ENCODE peak calls at places on chromosomes 13 and 19, in seven cellular contexts. H is effector memory CD4-positive, alpha-beta T cell; F is stomach; R is BE2C; E is neural progenitor cell; K is GM23338; X is SJSA1. N is an unnamed sample. For H3K4me1, the result is how much of the 10 kb centered on the place peaks cover.

GRCh38 chr19:13376537-13376936 is 129.7 kb downstream of the CACNA1A start:
- DNase-seq in H (no peak), F (no peak), R (no peak), E (no peak), K (no peak), X (no peak), N (no peak)

GRCh38 chr19:18436651-18437478 is 1.1 kb downstream of the ISYNA1 start:
- DNase-seq in H (peak), F (peak), R (peak), E (peak), K (peak), X (peak), N (peak)

GRCh38 chr19:35030257-35031071 is at the start of gene SCN1B:
- DNase-seq in H (peak), F (peak), R (peak), E (peak), K (peak), X (peak), N (peak)

GRCh38 chr13:57045816-57046691 is 94.7 kb upstream of the PRR20A start:
- DNase-seq in H (no peak), F (no peak), R (no peak), E (peak), K (no peak), X (no peak), N (no peak)

GRCh38 chr19:49931293-49932040 is 2.2 kb upstream of the NUP62 start:
- DNase-seq in H (no peak), F (no peak), R (no peak), E (no peak), K (no peak), X (no peak), N (no peak)

GRCh38 chr13:32318072-32318471 is 2.8 kb downstream of the BRCA2 start:
- DNase-seq in H (no peak), F (no peak), R (no peak), E (no peak), K (no peak), X (no peak), N (no peak)

GRCh38 chr19:17830567-17831418 is 9.5 kb upstream of the INSL3 start:
- DNase-seq in H (peak), F (peak), R (peak), E (peak), K (peak), X (no peak), N (peak)

GRCh38 chr19:54141356-54141755 is 3.8 kb downstream of the CNOT3 start:
- DNase-seq in H (no peak), F (no peak), R (no peak), E (no peak), K (no peak), X (no peak), N (no peak)

GRCh38 chr19:5947435-5947834 is 30.5 kb downstream of the RANBP3 start:
- DNase-seq in H (no peak), F (peak), R (no peak), E (no peak), K (no peak), X (no peak), N (peak)

GRCh38 chr19:29871143-29871542 is 59.4 kb downstream of the CCNE1 start:
- DNase-seq in H (no peak), F (no peak), R (no peak), E (no peak), K (no peak), X (no peak), N (no peak)

GRCh38 chr13:52359534-52359933 is 46.4 kb downstream of the THSD1 start:
- DNase-seq in H (no peak), F (no peak), R (no peak), E (no peak), K (no peak), X (no peak), N (no peak)

GRCh38 chr19:18153555-18154134 is 682 bp downstream of the PIK3R2 start:
- DNase-seq in H (no peak), F (no peak), R (no peak), E (peak), K (peak), X (no peak), N (no peak)

GRCh38 chr19:38792250-38793111 is 3.5 kb downstream of the LGALS7B start:
- DNase-seq in H (no peak), F (peak), R (no peak), E (no peak), K (peak), X (no peak), N (no peak)

GRCh38 chr13:19592657-19593175 is 31.4 kb upstream of the TPTE2 start:
- DNase-seq in H (no peak), F (no peak), R (no peak), E (no peak), K (no peak), X (no peak), N (no peak)

GRCh38 chr13:19601749-19602725 is 31.4 kb upstream of the MPHOSPH8 start:
- DNase-seq in H (no peak), F (peak), R (peak), E (peak), K (peak), X (peak), N (peak)

GRCh38 chr13:19596960-19597361 is 35.6 kb upstream of the TPTE2 start:
- DNase-seq in H (no peak), F (no peak), R (no peak), E (no peak), K (no peak), X (peak), N (peak)

GRCh38 chr13:19596086-19596485 is 34.8 kb upstream of the TPTE2 start:
- DNase-seq in H (no peak), F (no peak), R (no peak), E (no peak), K (no peak), X (no peak), N (no peak)

DNA sequence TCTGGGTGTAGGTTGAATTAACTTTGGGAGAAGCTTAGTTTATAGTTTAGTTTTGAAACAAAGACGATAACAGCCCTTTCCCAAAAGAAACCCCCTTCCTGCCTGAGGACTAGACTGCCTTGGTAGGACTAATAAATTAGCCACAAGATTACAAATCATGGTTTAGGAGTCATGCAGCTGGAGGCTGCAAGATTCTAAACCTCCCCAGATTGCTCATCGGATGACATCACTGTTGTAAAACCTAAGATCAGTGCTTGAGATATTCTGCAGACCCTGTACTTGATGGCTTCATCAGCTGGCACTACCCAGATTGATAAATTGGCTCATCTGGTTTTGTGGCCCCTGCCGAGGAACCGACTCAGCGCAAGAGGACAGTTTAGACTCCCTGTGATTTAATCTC is 35.9 kb upstream of the MPHOSPH8 start:
- DNase-seq in H (no peak), F (no peak), R (no peak), E (no peak), K (no peak), X (no peak), N (peak)
- H3K4me1 ChIP-seq in H (under half), F (under half), R (under half), E (under half), K (under half), X (under half), N (under half)

DNA sequence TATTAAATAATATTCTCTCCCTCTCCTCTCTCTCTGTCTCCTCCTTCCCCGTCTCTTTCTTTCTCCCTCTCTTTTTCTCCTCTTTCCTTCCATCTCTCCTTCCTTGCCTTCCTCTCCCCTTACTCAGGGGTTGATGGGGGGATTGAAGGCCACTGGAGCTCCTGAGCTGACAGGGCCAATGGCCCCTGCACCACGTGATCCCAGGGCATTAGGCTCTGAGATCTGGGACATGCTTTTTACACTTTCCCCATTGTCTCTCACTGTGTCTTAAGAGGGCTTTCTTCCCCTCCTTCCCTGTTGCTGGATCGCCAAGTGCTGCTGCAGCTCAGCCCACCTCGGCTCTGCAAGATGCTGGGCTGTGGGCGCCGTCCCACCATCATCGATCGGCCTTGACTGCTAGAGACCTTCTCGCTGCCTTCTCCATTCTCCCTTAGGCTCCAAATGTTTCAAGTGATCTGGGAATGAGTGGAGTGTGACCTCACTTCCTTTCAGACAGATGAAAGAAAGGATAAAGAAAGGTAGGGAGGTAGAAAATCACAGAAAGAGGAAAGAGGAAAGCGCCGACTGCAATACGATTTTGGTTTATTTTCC is 42.2 kb downstream of the COL4A1 start:
- DNase-seq in H (no peak), F (no peak), R (no peak), E (peak), K (no peak), X (no peak), N (no peak)
- H3K4me1 ChIP-seq in H (under half), F (half or more), R (under half), E (half or more), K (under half), X (half or more), N (under half)

GRCh38 chr19:10809693-10810285 is 26.2 kb downstream of the TMED1 start:
- DNase-seq in H (no peak), F (no peak), R (no peak), E (no peak), K (no peak), X (no peak), N (no peak)
- H3K4me1 ChIP-seq in H (under half), F (under half), R (under half), E (under half), K (under half), X (under half), N (under half)

DNA sequence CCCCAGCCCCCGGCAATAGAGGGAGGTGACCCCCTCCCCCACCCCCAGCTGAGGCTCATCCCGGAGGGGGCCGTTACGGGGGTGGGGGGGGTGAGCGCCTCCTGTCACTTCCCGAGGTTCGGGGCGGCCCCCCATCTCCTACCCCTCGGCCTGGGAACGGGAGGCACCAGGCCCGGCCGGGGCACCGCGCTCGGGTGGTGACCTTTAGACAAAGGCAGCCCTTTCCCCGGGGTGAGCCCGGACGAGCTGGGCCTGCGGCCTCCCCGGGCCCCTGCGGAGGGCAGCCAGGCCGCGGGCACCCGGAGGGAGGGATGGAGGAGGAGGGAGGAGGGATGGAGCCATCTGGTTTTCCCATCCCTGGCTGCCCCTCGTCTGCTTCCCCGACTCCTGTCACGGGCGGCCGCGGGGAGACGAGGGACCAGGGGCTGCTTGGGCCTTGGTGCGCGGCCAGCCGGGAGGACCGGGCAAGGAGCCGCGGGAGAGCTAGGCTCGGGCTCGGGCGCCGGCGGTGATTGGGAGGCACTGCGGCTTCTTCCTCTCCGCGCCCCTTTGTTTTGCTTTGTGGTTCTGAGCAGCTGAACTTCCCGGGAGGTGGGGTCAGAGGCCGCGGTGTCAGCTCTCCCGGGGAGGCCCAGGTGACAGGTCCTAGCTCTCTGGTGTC is 1.1 kb downstream of the BICRA start:
- DNase-seq in H (peak), F (peak), R (peak), E (peak), K (peak), X (peak), N (peak)
- H3K4me1 ChIP-seq in H (under half), F (half or more), R (under half), E (under half), K (under half), X (under half), N (under half)

DNA sequence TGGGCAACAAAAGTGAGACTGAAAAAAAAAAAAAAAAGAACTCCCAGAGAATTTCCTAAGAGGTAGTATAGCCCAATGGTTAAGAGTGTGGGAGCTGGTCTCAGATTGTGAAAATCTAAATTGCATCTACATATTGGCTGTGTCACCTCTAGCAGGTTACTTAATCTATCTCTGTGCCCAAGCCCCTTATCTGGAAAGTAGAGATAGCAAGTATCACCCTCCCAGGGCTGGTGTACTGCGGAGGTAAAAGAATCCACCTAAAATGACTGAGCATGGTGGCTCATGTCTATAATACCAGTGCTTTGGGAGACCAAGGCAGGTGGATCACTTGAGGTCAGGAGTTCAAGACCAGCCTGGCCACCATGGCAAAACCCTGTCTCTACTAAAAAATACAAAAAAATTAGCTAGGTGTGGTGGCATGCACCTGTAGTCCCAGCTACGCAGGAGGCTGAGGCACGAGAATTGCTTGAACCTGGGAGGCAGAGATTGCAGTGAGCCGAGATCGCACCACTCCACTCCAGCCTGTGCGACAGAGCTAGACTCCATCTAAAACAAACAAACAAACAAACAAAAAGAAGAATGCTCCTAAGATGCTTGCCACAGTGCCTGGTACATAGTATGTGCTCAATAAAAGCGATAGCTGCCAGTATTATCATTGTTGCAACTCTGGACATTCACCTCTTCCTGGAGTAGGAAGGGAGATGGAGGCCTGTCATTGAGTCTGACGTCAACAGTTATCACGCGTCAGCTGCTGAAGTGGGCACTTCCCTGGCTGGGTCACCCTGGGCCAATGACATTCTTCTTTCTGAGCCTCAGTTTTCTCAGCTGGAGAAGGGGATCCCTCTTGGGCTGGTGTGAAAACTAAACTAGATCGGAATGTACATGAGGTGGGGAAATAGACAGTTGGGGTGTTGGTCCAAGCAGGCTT is 4.0 kb upstream of the PLAUR start:
- DNase-seq in H (no peak), F (no peak), R (no peak), E (no peak), K (no peak), X (no peak), N (no peak)
- H3K4me1 ChIP-seq in H (under half), F (under half), R (under half), E (under half), K (under half), X (under half), N (under half)

DNA sequence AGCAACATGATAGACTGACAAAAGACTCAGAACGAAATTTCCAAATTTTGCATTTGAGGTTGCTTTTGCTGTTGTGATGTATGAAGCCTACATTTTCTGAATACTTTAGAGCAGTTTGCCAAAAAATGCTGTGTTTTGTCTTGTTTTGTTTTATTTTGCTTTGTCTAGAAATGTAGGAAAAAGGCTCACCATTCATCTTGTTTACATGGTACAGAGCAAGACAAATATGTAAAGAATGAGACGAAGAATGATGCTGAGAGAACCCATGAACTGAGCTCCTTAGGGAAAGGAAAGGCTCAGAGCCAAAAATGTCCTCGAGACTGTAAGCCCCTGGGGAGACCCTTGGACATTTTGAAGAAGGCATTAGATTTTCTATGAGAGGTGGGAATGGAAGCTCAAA is 6.8 kb upstream of the SPART start:
- DNase-seq in H (no peak), F (no peak), R (no peak), E (no peak), K (no peak), X (peak), N (peak)
- H3K4me1 ChIP-seq in H (under half), F (under half), R (under half), E (under half), K (under half), X (under half), N (under half)

GRCh38 chr13:110272227-110272626 is 34.7 kb downstream of the COL4A1 start:
- DNase-seq in H (no peak), F (no peak), R (no peak), E (no peak), K (no peak), X (no peak), N (no peak)

GRCh38 chr13:110274687-110275086 is 32.3 kb downstream of the COL4A1 start:
- DNase-seq in H (no peak), F (no peak), R (no peak), E (peak), K (peak), X (no peak), N (no peak)

GRCh38 chr13:110272651-110273050 is 34.3 kb downstream of the COL4A1 start:
- DNase-seq in H (no peak), F (no peak), R (no peak), E (no peak), K (no peak), X (no peak), N (no peak)

GRCh38 chr13:110271313-110271712 is 35.6 kb downstream of the COL4A1 start:
- DNase-seq in H (no peak), F (no peak), R (no peak), E (no peak), K (no peak), X (no peak), N (no peak)

DNA sequence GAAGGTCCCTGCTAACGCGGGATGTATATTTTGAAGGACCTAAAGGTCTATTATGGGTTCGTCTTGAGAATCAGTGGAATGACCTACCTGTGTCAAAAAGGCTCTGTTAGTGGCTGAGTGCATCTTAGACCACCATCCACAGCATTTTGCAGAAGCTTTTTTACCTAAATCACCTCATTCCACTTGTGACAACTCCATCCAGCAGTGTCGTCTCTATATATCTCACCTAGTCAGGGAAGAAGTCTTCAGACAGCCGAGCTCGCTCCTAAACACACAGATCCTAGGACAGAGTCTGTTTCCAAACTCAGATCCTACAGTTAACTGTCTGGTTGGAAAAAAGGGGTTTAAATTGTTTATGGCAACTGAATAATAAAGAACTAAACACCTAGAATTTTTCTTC is 33.7 kb downstream of the COL4A1 start:
- DNase-seq in H (no peak), F (no peak), R (no peak), E (no peak), K (no peak), X (no peak), N (no peak)
- H3K4me1 ChIP-seq in H (under half), F (half or more), R (under half), E (under half), K (under half), X (under half), N (under half)

DNA sequence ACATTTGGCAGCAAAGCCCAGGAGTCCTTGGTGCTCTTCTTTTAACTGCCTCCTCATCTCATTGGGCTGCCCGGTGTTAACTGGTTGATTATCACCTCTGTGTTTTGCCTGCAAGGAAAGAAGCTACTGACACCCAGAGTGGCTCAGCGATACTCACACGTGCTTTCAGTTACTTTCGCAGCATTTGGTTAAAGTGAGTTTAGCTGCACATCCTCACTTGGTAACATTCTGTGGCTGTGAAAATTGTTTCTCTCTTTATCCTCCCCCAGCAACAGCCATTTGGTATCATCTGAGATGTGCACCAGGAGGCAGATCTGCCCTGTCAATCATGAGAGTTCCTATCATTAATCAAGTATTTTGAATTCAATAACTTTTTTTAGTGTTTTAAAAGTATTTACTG is 44.6 kb upstream of the GPR183 start:
- DNase-seq in H (no peak), F (no peak), R (no peak), E (no peak), K (no peak), X (no peak), N (no peak)
- H3K4me1 ChIP-seq in H (half or more), F (under half), R (under half), E (under half), K (under half), X (under half), N (under half)